ENCODE peak calls at places on chromosomes 1 and 21, in eight cellular contexts. S is D341Med; N is left cardiac atrium; D is lung; H is psoas muscle; M is neural crest cell; P is CD4-positive, alpha-beta memory T cell; U is Kasumi-1. L is an unnamed sample.

GRCh38 chr1:7346600-7347570 is 424.2 kb upstream of the VAMP3 start:
- DNase-seq in S (no peak), N (peak; percentile 53), D (no peak), H (no peak), M (no peak), P (no peak), U (no peak), L (no peak)

GRCh38 chr1:187566371-187566770 is 737.6 kb downstream of the PLA2G4A start:
- DNase-seq in S (no peak), N (no peak), D (no peak), H (no peak), M (no peak), P (no peak), U (no peak), L (no peak)

GRCh38 chr1:212606734-212607205 is 1.8 kb upstream of the ATF3 start:
- DNase-seq in S (peak; percentile 58), N (peak; percentile 61), D (peak; percentile 79), H (peak; percentile 43), M (no peak), P (peak; percentile 58), U (no peak), L (peak; percentile 78)

GRCh38 chr1:162145966-162146696 is 76.6 kb downstream of the NOS1AP start:
- DNase-seq in S (peak; percentile 86), N (no peak), D (no peak), H (no peak), M (no peak), P (no peak), U (no peak), L (no peak)

GRCh38 chr1:155179107-155180031 is 5.7 kb downstream of the TRIM46 start:
- DNase-seq in S (peak; percentile 27), N (no peak), D (no peak), H (no peak), M (no peak), P (no peak), U (no peak), L (peak; percentile 57)

GRCh38 chr1:232884262-232884661 is 66.1 kb upstream of the NTPCR start:
- DNase-seq in S (no peak), N (no peak), D (no peak), H (no peak), M (no peak), P (no peak), U (no peak), L (no peak)

GRCh38 chr1:206833131-206833530 is 32.3 kb upstream of the IL20 start:
- DNase-seq in S (no peak), N (no peak), D (no peak), H (no peak), M (no peak), P (no peak), U (peak; percentile 61), L (no peak)

GRCh38 chr1:67741121-67741520 is 56.1 kb downstream of the GADD45A start:
- DNase-seq in S (no peak), N (no peak), D (no peak), H (no peak), M (no peak), P (no peak), U (peak; percentile 18), L (no peak)

GRCh38 chr21:44603911-44604310 is 3.5 kb downstream of the KRTAP10-7 start:
- DNase-seq in S (no peak), N (no peak), D (no peak), H (no peak), M (no peak), P (no peak), U (no peak), L (no peak)

GRCh38 chr1:226253933-226254332 is 30.5 kb downstream of the MIXL1 start:
- DNase-seq in S (no peak), N (no peak), D (no peak), H (no peak), M (no peak), P (no peak), U (no peak), L (no peak)

GRCh38 chr1:94819945-94820746 is at the start of gene SLC44A3:
- DNase-seq in S (no peak), N (peak; percentile 62), D (peak; percentile 58), H (peak; percentile 48), M (peak; percentile 41), P (no peak), U (no peak), L (peak; percentile 65)

GRCh38 chr1:153727463-153728304 is at the start of gene INTS3:
- DNase-seq in S (peak; percentile 100), N (peak; percentile 99), D (peak; percentile 100), H (peak; percentile 100), M (peak; percentile 98), P (peak; percentile 99), U (peak; percentile 99), L (peak; percentile 100)

L was measured in sigmoid colon.